ENCODE peak calls at places on chromosomes 13 and 19, in nine cellular contexts. G, Q, M, U, A, E, W, H and R are unnamed samples.

GRCh38 chr13:38563739-38564138 is 123.1 kb upstream of the FREM2 start:
- DNase-seq in G (no peak), Q (no peak), M (no peak), U (no peak), A (no peak), E (no peak), W (no peak), H (no peak), R (no peak)

GRCh38 chr19:12749938-12750521 is 1.6 kb upstream of the BEST2 start:
- DNase-seq in G (no peak), Q (no peak), M (no peak), U (peak; percentile 56), A (no peak), E (no peak), W (no peak), H (no peak), R (peak; percentile 30)

GRCh38 chr13:31670831-31671617 is 68.3 kb upstream of the RXFP2 start:
- DNase-seq in G (no peak), Q (no peak), M (no peak), U (peak; percentile 43), A (no peak), E (no peak), W (no peak), H (no peak), R (peak; percentile 50)

GRCh38 chr13:77733674-77734073 is 36.2 kb downstream of the SLAIN1 start:
- DNase-seq in G (no peak), Q (no peak), M (no peak), U (no peak), A (no peak), E (no peak), W (no peak), H (no peak), R (no peak)

GRCh38 chr19:46571495-46571894 is 29.6 kb upstream of the CALM3 start:
- DNase-seq in G (peak; percentile 72), Q (no peak), M (no peak), U (peak; percentile 25), A (no peak), E (no peak), W (peak; percentile 42), H (no peak), R (peak; percentile 28)

GRCh38 chr19:47039239-47039874 is 9.1 kb downstream of the TMEM160 start:
- DNase-seq in G (no peak), Q (no peak), M (no peak), U (no peak), A (no peak), E (no peak), W (no peak), H (no peak), R (no peak)

GRCh38 chr19:17058236-17058635 is 17.0 kb downstream of the HAUS8 start:
- DNase-seq in G (no peak), Q (no peak), M (no peak), U (peak; percentile 46), A (no peak), E (no peak), W (no peak), H (no peak), R (peak; percentile 57)

GRCh38 chr19:49552749-49553148 is 24.9 kb downstream of the RCN3 start:
- DNase-seq in G (no peak), Q (no peak), M (no peak), U (no peak), A (no peak), E (no peak), W (no peak), H (no peak), R (no peak)

GRCh38 chr13:36453518-36453917 is 21.2 kb downstream of the CCNA1 start:
- DNase-seq in G (peak; percentile 45), Q (no peak), M (no peak), U (peak; percentile 55), A (no peak), E (no peak), W (no peak), H (no peak), R (peak; percentile 38)

GRCh38 chr13:112903606-112904195 is 65.3 kb upstream of the MCF2L start:
- DNase-seq in G (no peak), Q (no peak), M (no peak), U (no peak), A (no peak), E (no peak), W (no peak), H (no peak), R (no peak)

GRCh38 chr19:49556412-49557398 is 23.7 kb downstream of the NOSIP start:
- DNase-seq in G (peak; percentile 18), Q (no peak), M (no peak), U (no peak), A (no peak), E (no peak), W (no peak), H (no peak), R (peak; percentile 30)

GRCh38 chr19:18086590-18087138 is at the start of gene IL12RB1:
- DNase-seq in G (no peak), Q (no peak), M (no peak), U (no peak), A (no peak), E (no peak), W (no peak), H (no peak), R (no peak)

GRCh38 chr19:4699826-4700572 is 23.6 kb downstream of the DPP9 start:
- DNase-seq in G (no peak), Q (no peak), M (no peak), U (no peak), A (no peak), E (no peak), W (no peak), H (no peak), R (no peak)

GRCh38 chr19:4701557-4701956 is 22.1 kb downstream of the DPP9 start:
- DNase-seq in G (no peak), Q (no peak), M (no peak), U (no peak), A (no peak), E (no peak), W (no peak), H (no peak), R (no peak)

GRCh38 chr19:4702764-4703163 is 20.9 kb downstream of the DPP9 start:
- DNase-seq in G (no peak), Q (no peak), M (no peak), U (no peak), A (no peak), E (no peak), W (no peak), H (no peak), R (no peak)

GRCh38 chr19:4703671-4704316 is 19.8 kb downstream of the DPP9 start:
- DNase-seq in G (no peak), Q (no peak), M (no peak), U (no peak), A (no peak), E (no peak), W (no peak), H (no peak), R (no peak)

DNA sequence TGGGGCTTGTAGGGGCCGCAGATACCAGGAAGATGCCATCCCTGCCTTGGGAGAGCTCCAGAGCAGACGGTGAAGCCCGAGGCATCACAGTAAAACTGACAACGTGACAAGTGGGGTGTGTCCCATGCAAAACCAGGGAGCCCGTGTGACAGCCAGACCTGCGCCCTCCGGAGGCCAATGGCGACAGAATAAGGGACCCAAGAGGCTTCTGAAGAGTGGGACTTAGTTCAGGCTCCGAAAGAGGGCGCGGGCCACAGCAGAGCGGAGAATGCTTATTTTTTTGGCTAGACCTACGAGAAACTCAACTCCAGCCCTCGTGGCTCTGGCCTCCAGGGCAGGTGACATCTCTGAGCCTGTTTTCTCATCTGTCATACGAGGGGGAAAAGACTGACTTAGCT is 23.1 kb downstream of the DPP9 start:
- DNase-seq in G (no peak), Q (no peak), M (no peak), U (no peak), A (no peak), E (no peak), W (no peak), H (no peak), R (no peak)
- TF ChIP-seq CTCF in G (no peak), Q (no peak), M (no peak), U (no peak), A (no peak), E (no peak), W (no peak), H (no peak), R (no peak)

DNA sequence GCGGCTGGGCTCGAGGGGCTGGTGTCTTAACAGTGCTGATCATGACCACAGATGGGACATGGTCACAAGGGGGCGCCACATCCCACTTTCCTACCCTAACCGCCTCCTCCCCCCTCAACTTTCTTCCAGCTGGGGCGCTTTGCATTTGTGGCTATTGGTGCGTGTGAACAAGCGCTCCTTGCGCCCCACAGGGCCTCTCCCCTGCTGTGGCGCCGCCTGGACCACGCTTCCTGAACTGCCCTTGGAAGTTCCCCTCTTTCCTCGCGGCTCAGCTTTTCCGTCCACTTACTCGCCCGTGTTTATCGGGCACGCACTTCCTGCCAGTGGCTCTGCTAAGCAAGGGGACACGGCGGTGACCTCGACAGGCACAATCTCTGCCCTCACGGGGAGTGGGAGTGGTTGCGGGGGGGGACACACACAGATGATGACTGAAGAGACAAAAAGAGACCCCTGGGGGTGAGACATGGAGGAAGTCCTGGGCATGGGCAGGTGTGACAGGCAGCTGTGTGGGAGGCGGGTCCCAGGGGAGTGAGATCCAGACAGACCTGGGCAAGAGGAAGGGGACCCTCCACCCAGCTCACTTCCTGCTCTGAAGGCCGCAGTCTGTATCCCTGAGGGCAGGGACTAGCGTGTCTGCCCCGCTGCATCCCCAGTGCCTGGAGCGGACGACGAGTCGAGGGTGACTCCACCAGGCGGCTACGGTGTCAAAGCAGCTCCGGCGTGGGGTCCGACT is 40.3 kb downstream of the ZNF787 start:
- DNase-seq in G (peak; percentile 90), Q (peak; percentile 37), M (no peak), U (peak; percentile 85), A (peak; percentile 65), E (peak; percentile 33), W (peak; percentile 77), H (no peak), R (peak; percentile 74)
- H3K4me3 ChIP-seq in G (peak overlapping the region; percentile 57), Q (peak overlapping the region; percentile 49), M (peak overlapping the region; percentile 35), U (peak overlapping the region; percentile 36), A (peak overlapping the region; percentile 71), E (peak overlapping the region; percentile 26), W (no peak overlapping the region), H (peak overlapping the region; percentile 46), R (peak overlapping the region; percentile 27)

GRCh38 chr19:58581227-58582141 is 8.3 kb upstream of the MZF1 start:
- DNase-seq in G (peak; percentile 93), Q (peak; percentile 74), M (peak; percentile 54), U (peak; percentile 94), A (no peak), E (peak; percentile 44), W (no peak), H (peak; percentile 63), R (peak; percentile 89)
- TF ChIP-seq CTCF in G (peak; percentile 96), Q (peak; percentile 98), M (peak; percentile 97), U (peak; percentile 99), A (peak; percentile 82), E (peak; percentile 88), W (no peak), H (peak; percentile 99), R (peak; percentile 97)

DNA sequence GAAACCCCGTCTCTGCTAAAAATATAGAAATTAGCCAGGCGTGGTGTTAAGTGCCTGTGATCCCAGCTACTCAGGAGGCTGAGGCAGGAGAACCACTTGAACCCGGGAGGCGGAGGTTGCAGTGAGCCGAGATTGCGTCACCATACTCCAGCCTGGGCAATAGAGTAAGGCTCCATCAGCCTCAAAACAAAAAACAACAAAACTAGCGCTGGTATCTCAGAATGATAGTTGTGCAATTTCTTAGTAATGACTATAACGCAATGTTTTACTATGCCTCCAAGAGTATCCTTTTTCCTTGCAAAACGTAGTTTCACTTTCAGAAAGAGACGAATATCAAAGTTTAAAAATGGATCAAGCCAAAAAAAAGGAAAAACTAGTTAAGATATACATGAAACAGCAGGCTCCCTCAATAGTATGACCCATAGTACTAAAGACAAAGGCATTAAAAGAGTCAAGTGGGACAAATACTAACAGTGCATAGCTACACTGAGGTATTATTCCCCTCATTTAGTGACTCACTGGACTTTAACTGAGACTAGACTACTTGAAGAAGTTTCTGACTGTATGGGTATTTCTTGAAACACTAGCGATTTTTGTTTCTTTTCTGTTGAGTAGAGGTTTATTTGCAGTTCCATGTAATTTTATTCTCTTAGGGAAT is 10.5 kb upstream of the ITM2B start:
- DNase-seq in G (no peak), Q (no peak), M (no peak), U (peak; percentile 85), A (no peak), E (no peak), W (no peak), H (no peak), R (peak; percentile 76)
- H3K4me3 ChIP-seq in G (no peak overlapping the region), Q (peak overlapping the region; percentile 45), M (no peak overlapping the region), U (no peak overlapping the region), A (peak overlapping the region; percentile 59), E (no peak overlapping the region), W (peak overlapping the region; percentile 24), H (peak overlapping the region; percentile 24), R (peak overlapping the region; percentile 41)